ENCODE peak calls at places on chromosomes 2 and 18, in nine cellular contexts. L is uterus, V is right lobe of liver, X is sigmoid colon, T is gastrocnemius medialis, G is HCT116, B is heart left ventricle, D is transverse colon, C is breast epithelium. A is an unnamed sample.

GRCh38 chr2:54574107-54574859 is 118.2 kb downstream of the SPTBN1 start:
- DNase-seq in L (no peak), T (peak; percentile 21), G (no peak), D (peak; percentile 83), V (no peak), X (no peak), B (peak; percentile 56), C (no peak), A (no peak)

GRCh38 chr2:206158563-206159345 is 490 bp downstream of the NDUFS1 start:
- DNase-seq in T (no peak), L (no peak), D (no peak), V (no peak), C (no peak), X (no peak), B (no peak), G (no peak), A (no peak)

GRCh38 chr2:127023504-127023903 is 83.5 kb downstream of the BIN1 start:
- DNase-seq in B (no peak), V (no peak), X (no peak), G (no peak), D (no peak), C (no peak), L (no peak), T (no peak), A (no peak)

GRCh38 chr2:226478121-226478809 is 321.4 kb downstream of the IRS1 start:
- DNase-seq in C (no peak), B (peak; percentile 33), D (peak; percentile 10), V (peak; percentile 65), X (peak; percentile 78), T (peak; percentile 71), G (peak; percentile 82), L (peak; percentile 65), A (no peak)

GRCh38 chr2:45119038-45119437 is 109.8 kb upstream of the SIX2 start:
- DNase-seq in X (no peak), T (no peak), D (no peak), C (no peak), L (no peak), V (no peak), G (no peak), B (no peak), A (no peak)

GRCh38 chr2:24461685-24462084 is 29.4 kb upstream of the NCOA1 start:
- DNase-seq in V (no peak), C (no peak), B (no peak), T (no peak), D (no peak), X (no peak), G (no peak), L (no peak), A (no peak)

GRCh38 chr2:174717273-174717672 is 47.0 kb downstream of the CHRNA1 start:
- DNase-seq in T (no peak), L (no peak), B (no peak), D (no peak), X (no peak), C (no peak), G (no peak), V (no peak), A (no peak)

GRCh38 chr2:18792226-18792629 is 202.9 kb upstream of the NT5C1B start:
- DNase-seq in C (no peak), V (no peak), B (no peak), L (peak; percentile 23), G (no peak), D (no peak), T (no peak), X (peak; percentile 64), A (no peak)

GRCh38 chr18:13268035-13268700 is 49.6 kb downstream of the LDLRAD4 start:
- DNase-seq in D (no peak), V (no peak), X (peak; percentile 76), T (no peak), L (peak; percentile 42), B (no peak), C (no peak), G (no peak), A (no peak)

GRCh38 chr18:6520901-6521300 is 106.2 kb upstream of the L3MBTL4 start:
- DNase-seq in L (no peak), D (no peak), T (no peak), G (no peak), C (no peak), X (no peak), B (no peak), V (no peak), A (no peak)

GRCh38 chr18:9643549-9643948 is 29.2 kb upstream of the PPP4R1 start:
- DNase-seq in V (no peak), X (no peak), G (peak; percentile 85), L (peak; percentile 28), C (no peak), D (no peak), T (no peak), B (peak; percentile 15), A (peak; percentile 46)

GRCh38 chr2:46411245-46411641 is 68.1 kb upstream of the TMEM247 start:
- DNase-seq in V (no peak), B (no peak), C (no peak), L (no peak), D (no peak), X (no peak), G (no peak), T (no peak), A (no peak)

GRCh38 chr2:18047896-18048657 is 169.6 kb downstream of the KCNS3 start:
- DNase-seq in T (peak; percentile 42), V (no peak), X (no peak), D (no peak), L (no peak), G (peak; percentile 16), C (no peak), B (no peak), A (no peak)

GRCh38 chr2:184004945-184005672 is 593.2 kb upstream of the ZNF804A start:
- DNase-seq in G (no peak), D (no peak), C (no peak), T (no peak), X (no peak), B (no peak), V (no peak), L (no peak), A (no peak)

GRCh38 chr18:35189510-35189909 is 51.3 kb upstream of the ZNF397 start:
- DNase-seq in V (no peak), G (no peak), X (no peak), B (no peak), T (no peak), L (no peak), D (no peak), C (no peak), A (no peak)

GRCh38 chr18:76258209-76258608 is 236.8 kb downstream of the ZNF516 start:
- DNase-seq in B (no peak), V (no peak), X (no peak), C (no peak), L (no peak), T (no peak), D (no peak), G (no peak), A (no peak)

GRCh38 chr2:169693344-169693743 is 861 bp downstream of the CFAP210 start:
- DNase-seq in X (no peak), C (no peak), B (no peak), G (peak; percentile 7), D (no peak), L (no peak), T (no peak), V (no peak), A (no peak)
- TF ChIP-seq CTCF in X (no peak), C (no peak), B (peak; percentile 33), G (peak; percentile 30), D (no peak), L (no peak), T (no peak), V (peak; percentile 36), A (no peak)

GRCh38 chr2:221422516-221423211 is 149.4 kb downstream of the EPHA4 start:
- DNase-seq in D (no peak), X (no peak), L (no peak), G (no peak), V (no peak), C (no peak), B (no peak), T (no peak), A (no peak)
- H3K4me3 ChIP-seq in D (no peak overlapping the region), X (no peak overlapping the region), L (no peak overlapping the region), G (no peak overlapping the region), V (no peak overlapping the region), C (no peak overlapping the region), B (no peak overlapping the region), T (no peak overlapping the region), A (no peak overlapping the region)

GRCh38 chr2:133818661-133819060 is 250.4 kb upstream of the NCKAP5 start:
- DNase-seq in V (no peak), X (no peak), B (no peak), D (no peak), G (no peak), L (no peak), T (no peak), C (no peak), A (no peak)

GRCh38 chr2:133814890-133815289 is 246.6 kb upstream of the NCKAP5 start:
- DNase-seq in V (no peak), D (no peak), G (no peak), L (no peak), C (no peak), T (no peak), X (no peak), B (no peak), A (no peak)

GRCh38 chr2:133816037-133816436 is 247.8 kb upstream of the NCKAP5 start:
- DNase-seq in T (no peak), B (no peak), G (no peak), L (no peak), V (no peak), C (no peak), D (no peak), X (no peak), A (no peak)

GRCh38 chr2:133819906-133820305 is 251.6 kb upstream of the NCKAP5 start:
- DNase-seq in C (no peak), G (no peak), T (no peak), L (no peak), D (no peak), B (no peak), X (no peak), V (no peak), A (no peak)

DNA sequence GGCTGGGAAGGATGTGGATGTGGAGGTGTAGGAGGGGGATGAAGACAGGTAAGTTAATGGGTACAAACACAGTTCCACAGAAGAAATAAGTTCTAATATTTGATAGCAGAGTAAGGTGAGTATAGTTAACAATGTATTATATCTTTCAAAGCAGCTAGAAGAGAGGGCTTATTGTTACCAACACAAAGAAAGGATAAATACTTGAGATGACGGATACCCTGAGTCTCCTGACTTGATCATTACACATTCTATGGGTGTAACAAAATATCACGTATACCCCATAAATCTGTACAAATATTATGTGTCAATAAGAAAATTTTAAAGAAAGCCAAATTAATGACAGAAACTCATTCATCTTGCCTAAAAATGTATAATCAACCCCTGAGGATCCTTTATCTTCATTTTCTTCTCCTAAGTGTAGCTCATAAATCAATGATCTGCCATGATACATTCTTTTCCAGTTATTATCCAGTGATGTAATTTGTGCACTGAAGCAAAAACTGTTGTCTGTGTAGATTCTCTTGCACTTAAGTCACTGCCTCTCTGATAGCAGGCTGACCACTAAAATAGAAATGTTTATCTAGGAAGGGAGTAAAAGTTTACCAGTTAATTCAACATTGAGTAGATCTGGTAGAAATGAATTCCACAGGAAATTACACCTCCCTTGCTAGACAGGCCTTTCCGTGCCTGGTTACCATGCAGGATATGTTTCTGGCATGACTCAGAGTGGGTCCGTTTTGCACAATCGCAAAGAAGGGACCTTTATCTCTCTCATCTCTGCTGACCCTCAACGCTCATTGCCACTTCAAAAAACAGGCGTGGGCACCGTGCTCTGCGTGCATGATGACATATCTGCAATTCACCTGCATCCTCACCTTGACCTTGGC is 249.7 kb upstream of the NCKAP5 start:
- DNase-seq in L (no peak), T (no peak), C (no peak), B (no peak), V (no peak), X (no peak), D (no peak), G (peak; percentile 85), A (no peak)
- TF ChIP-seq POLR2A in L (no peak), T (no peak), C (no peak), B (no peak), V (no peak), X (no peak), D (no peak), G (no peak), A (no peak)

GRCh38 chr2:57806449-57806968 is 240.1 kb upstream of the VRK2 start:
- DNase-seq in L (no peak), C (no peak), B (no peak), T (no peak), X (no peak), V (no peak), D (no peak), G (no peak), A (no peak)
- TF ChIP-seq CTCF in L (no peak), C (no peak), B (no peak), T (no peak), X (no peak), V (no peak), D (no peak), G (no peak), A (no peak)

A was measured in lower leg skin.